ENCODE peak calls at places on chromosomes 7 and 10, in four cellular contexts. V is H1, O is kidney, C is HCT116. P is an unnamed sample. For H3K4me1, the result is how much of the 10 kb centered on the place peaks cover.

GRCh38 chr7:43522406-43523156 is 60.3 kb upstream of the STK17A start:
- DNase-seq in O (no peak), C (no peak), V (no peak), P (no peak)

GRCh38 chr10:95229724-95230627 is 35.9 kb downstream of the ACSM6 start:
- DNase-seq in V (peak), O (no peak), C (peak), P (peak)

GRCh38 chr10:76657337-76658012 is 980.1 kb downstream of the KCNMA1 start:
- DNase-seq in V (no peak), C (no peak), O (no peak), P (no peak)

GRCh38 chr10:108204528-108205313 is 1040.2 kb upstream of the SORCS1 start:
- DNase-seq in V (peak), C (no peak), O (no peak), P (peak)

GRCh38 chr7:131625817-131626372 is 69.5 kb upstream of the PODXL start:
- DNase-seq in V (peak), C (peak), O (peak), P (peak)

GRCh38 chr7:516606-517456 is 2.8 kb downstream of the PDGFA start:
- DNase-seq in O (peak), V (no peak), C (no peak), P (peak)

GRCh38 chr10:132174237-132174636 is 12.5 kb upstream of the DPYSL4 start:
- DNase-seq in C (no peak), O (no peak), V (no peak), P (no peak)

GRCh38 chr7:13778967-13779366 is 210.5 kb downstream of the ETV1 start:
- DNase-seq in O (no peak), V (no peak), C (peak), P (no peak)

GRCh38 chr10:107163904-107164861 is at the start of gene SORCS1:
- DNase-seq in C (no peak), O (peak), V (no peak), P (peak)

GRCh38 chr10:100877451-100877850 is 35.3 kb upstream of the SLF2 start:
- DNase-seq in V (no peak), C (no peak), O (no peak), P (no peak)

GRCh38 chr7:127066974-127067373 is 185.8 kb downstream of the GRM8 start:
- DNase-seq in O (no peak), V (no peak), C (no peak), P (peak)

GRCh38 chr10:6460861-6461409 is 119.1 kb downstream of the PRKCQ start:
- DNase-seq in V (no peak), O (no peak), C (no peak), P (no peak)

GRCh38 chr7:159159731-159160130 is 15.1 kb upstream of the VIPR2 start:
- DNase-seq in C (no peak), O (no peak), V (no peak), P (no peak)

GRCh38 chr10:117174439-117175214 is 22.7 kb upstream of the KCNK18 start:
- DNase-seq in O (peak), C (peak), V (peak), P (peak)

GRCh38 chr7:1424041-1424440 is 35.2 kb downstream of the MICALL2 start:
- DNase-seq in V (no peak), O (no peak), C (no peak), P (no peak)

GRCh38 chr10:3261921-3262320 is 89.3 kb upstream of the PITRM1 start:
- DNase-seq in V (no peak), C (no peak), O (no peak), P (no peak)
- H3K9ac ChIP-seq in V (no peak), C (no peak), O (no peak), P (no peak)

DNA sequence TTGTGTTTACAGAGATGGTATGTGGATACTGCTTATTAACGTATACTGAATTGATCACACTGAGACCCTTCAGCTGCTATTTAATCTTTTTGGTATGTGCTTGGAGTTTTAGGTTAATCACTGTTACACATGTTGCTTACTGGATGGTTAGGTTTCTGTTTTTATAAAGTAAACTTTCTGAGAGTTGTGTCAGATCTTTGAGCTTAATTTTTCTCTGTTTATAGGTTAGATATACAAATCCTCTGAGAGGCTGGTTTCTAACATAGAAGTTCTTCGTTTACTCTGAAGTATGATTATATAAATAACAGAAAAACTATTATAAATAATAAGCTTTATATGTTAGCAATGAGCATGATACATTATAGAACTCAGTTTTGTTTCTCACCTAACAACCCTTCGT is 123.1 kb downstream of the NSUN6 start:
- DNase-seq in V (no peak), O (no peak), C (no peak), P (no peak)
- H3K4me1 ChIP-seq in V (under half), O (under half), C (under half), P (under half)

DNA sequence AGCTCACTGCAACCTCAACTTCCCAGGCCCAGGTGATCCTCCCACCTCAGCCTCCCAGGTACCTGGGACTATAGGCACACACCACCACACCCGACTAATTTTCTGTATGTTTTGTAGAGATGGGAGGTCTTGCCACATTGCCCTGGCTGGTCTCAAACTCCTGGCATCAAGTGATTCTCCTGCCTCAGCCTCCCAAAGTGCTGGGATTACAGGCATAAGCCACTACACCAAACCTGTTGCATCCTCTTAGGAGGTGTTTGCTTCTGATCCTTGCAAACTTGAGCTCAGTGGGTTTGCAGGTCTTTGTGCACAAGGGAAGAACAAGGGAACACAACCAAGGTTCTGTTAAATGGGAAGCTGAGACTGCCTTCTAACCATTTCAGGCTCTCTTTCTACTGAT is 184.6 kb downstream of the ARHGAP12 start:
- DNase-seq in O (no peak), V (no peak), C (no peak), P (no peak)
- H3K9ac ChIP-seq in O (no peak), V (no peak), C (no peak), P (no peak)

GRCh38 chr10:96299383-96299782 is 4.9 kb upstream of the DNTT start:
- DNase-seq in V (no peak), C (no peak), O (no peak), P (no peak)

GRCh38 chr10:96305019-96305418 is 785 bp downstream of the DNTT start:
- DNase-seq in C (no peak), O (no peak), V (no peak), P (no peak)

GRCh38 chr10:96298362-96298761 is 5.9 kb upstream of the DNTT start:
- DNase-seq in C (no peak), V (no peak), O (no peak), P (no peak)

GRCh38 chr10:96304241-96304640 is at the start of gene DNTT:
- DNase-seq in O (no peak), C (no peak), V (no peak), P (no peak)

GRCh38 chr10:96301616-96302015 is 2.6 kb upstream of the DNTT start:
- DNase-seq in C (no peak), O (no peak), V (no peak), P (no peak)
- H3K4me1 ChIP-seq in C (under half), O (under half), V (under half), P (under half)

GRCh38 chr7:30434140-30434799 is 44.3 kb downstream of the NOD1 start:
- DNase-seq in C (no peak), O (peak), V (no peak), P (no peak)

GRCh38 chr7:30436518-30436917 is 42.1 kb downstream of the NOD1 start:
- DNase-seq in V (no peak), O (peak), C (no peak), P (no peak)

GRCh38 chr7:30436046-30436445 is 42.5 kb downstream of the NOD1 start:
- DNase-seq in V (no peak), C (no peak), O (peak), P (no peak)

GRCh38 chr7:30433506-30433905 is 45.1 kb downstream of the NOD1 start:
- DNase-seq in O (no peak), C (no peak), V (no peak), P (no peak)

GRCh38 chr7:30437823-30438574 is 40.6 kb downstream of the NOD1 start:
- DNase-seq in O (peak), C (no peak), V (no peak), P (no peak)
- H3K9ac ChIP-seq in O (no peak), C (no peak), V (no peak), P (no peak)

DNA sequence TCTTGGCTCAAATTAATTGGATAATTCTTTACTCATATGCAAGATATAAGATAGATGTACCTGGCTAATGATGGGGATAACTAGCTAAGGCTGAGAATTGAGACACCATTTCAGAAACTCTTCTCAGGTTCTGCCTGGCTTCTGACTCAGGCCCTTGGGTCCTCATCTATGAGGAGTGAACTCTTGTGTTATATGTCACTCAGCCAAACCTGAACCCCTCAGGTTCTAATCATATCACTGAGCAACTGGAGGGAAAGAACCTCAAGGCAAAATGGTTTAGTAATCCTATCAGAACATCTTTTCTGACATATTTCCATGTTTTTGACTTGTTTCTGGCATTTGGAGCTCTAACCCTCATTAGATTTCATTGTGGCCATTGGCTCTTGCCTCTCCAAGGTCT is 100.4 kb downstream of the CPED1 start:
- DNase-seq in C (no peak), V (no peak), O (no peak), P (no peak)
- H3K4me1 ChIP-seq in C (under half), V (under half), O (under half), P (under half)

GRCh38 chr7:134893920-134894319 is 92.4 kb upstream of the AGBL3 start:
- DNase-seq in O (no peak), V (no peak), C (no peak), P (no peak)
- H3K9ac ChIP-seq in O (no peak), V (no peak), C (no peak), P (no peak)

GRCh38 chr7:28776463-28777157 is 181.5 kb downstream of the TRIL start:
- DNase-seq in V (no peak), C (no peak), O (no peak), P (no peak)
- H3K4me1 ChIP-seq in V (under half), C (under half), O (under half), P (under half)

DNA sequence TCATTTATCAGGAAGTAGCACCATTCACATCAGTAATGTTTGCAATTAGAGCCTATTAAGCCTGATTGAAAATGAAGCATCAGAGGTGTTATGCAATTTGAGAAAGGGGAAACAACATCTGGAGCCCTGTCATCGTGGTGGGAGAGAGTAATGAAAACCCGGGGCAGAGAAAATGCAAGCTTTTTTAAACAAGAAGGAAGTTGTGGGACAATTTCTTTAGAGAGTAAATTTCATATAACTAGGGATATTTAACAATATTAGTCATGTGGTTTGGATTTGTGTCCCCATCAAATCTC is 41.3 kb downstream of the ARL5B start:
- DNase-seq in C (no peak), V (no peak), O (no peak), P (no peak)
- H3K9ac ChIP-seq in C (no peak), V (no peak), O (no peak), P (no peak)

GRCh38 chr10:491667-492424 is 197.6 kb downstream of the DIP2C start:
- DNase-seq in C (no peak), O (peak), V (no peak), P (no peak)

GRCh38 chr10:490256-490655 is 199.2 kb downstream of the DIP2C start:
- DNase-seq in C (no peak), V (no peak), O (peak), P (no peak)

GRCh38 chr10:492896-493295 is 196.6 kb downstream of the DIP2C start:
- DNase-seq in C (no peak), V (no peak), O (peak), P (no peak)

GRCh38 chr10:489335-489734 is 200.1 kb downstream of the DIP2C start:
- DNase-seq in V (no peak), C (no peak), O (peak), P (no peak)

DNA sequence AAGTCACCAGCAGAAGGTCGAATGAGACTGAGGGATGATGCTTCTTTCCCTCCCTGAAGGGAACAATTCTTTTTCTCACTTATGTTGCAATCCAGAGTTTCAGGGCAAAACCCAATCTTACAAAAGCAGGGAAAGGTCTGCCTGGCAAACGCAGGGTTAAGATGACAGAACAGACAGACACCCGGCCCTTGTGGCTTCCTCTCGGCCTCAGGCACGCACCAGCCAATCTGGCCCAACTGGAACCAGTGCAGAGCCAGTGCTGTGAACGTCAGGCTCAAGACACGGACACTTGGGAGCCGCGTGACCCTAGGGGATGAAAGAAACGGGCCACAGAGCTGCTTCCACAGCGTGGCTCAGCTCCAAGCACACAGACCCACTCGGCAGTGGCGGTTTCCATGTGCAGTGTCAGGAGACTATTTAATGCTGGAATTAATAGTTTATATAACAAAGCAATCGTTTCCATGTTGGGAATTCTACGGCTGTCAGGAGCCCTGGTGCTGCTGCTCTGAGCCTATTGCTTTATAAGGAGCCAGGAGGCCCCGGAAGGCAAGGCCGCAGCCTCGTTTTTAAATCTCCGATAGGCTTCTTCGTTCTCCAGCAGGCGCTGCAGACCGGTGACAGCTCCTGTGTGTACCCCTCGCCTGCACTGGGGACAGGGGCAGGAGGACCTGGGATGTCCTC is 198.4 kb downstream of the DIP2C start:
- DNase-seq in V (no peak), C (no peak), O (peak), P (no peak)
- H3K4me1 ChIP-seq in V (under half), C (under half), O (under half), P (under half)